ENCODE peak calls at places on chromosomes 2 and 18, in seven cellular contexts. G, F, N, W, X, Y and J are unnamed samples.

GRCh38 chr2:184577741-184578140 is 20.6 kb upstream of the ZNF804A start:
- DNase-seq in G (no peak), F (no peak), N (no peak), W (no peak), X (no peak), Y (no peak), J (no peak)

GRCh38 chr18:63969965-63970802 is at the start of gene SERPINB8:
- DNase-seq in G (peak; percentile 86), F (peak; percentile 71), N (peak; percentile 84), W (peak; percentile 98), X (peak; percentile 81), Y (peak; percentile 94), J (peak; percentile 81)

GRCh38 chr2:79874015-79874414 is 361.2 kb downstream of the CTNNA2 start:
- DNase-seq in G (no peak), F (no peak), N (no peak), W (peak; percentile 67), X (no peak), Y (no peak), J (no peak)

GRCh38 chr2:134301099-134301970 is 47.5 kb downstream of the MGAT5 start:
- DNase-seq in G (no peak), F (no peak), N (no peak), W (no peak), X (no peak), Y (peak; percentile 21), J (no peak)

GRCh38 chr2:147989809-147990403 is 30.6 kb downstream of the ORC4 start:
- DNase-seq in G (no peak), F (no peak), N (peak; percentile 24), W (no peak), X (peak; percentile 9), Y (peak; percentile 70), J (peak; percentile 1)

GRCh38 chr2:47174731-47175361 is 19.7 kb upstream of the STPG4 start:
- DNase-seq in G (no peak), F (peak; percentile 10), N (peak; percentile 38), W (no peak), X (no peak), Y (peak; percentile 45), J (no peak)

GRCh38 chr2:170368370-170368769 is 190.4 kb downstream of the MYO3B start:
- DNase-seq in G (no peak), F (no peak), N (no peak), W (no peak), X (no peak), Y (no peak), J (no peak)

GRCh38 chr18:76808561-76808960 is 13.8 kb upstream of the ZNF236 start:
- DNase-seq in G (no peak), F (no peak), N (no peak), W (no peak), X (no peak), Y (no peak), J (no peak)

GRCh38 chr2:40204268-40204667 is 247.6 kb downstream of the SLC8A1 start:
- DNase-seq in G (no peak), F (no peak), N (no peak), W (no peak), X (no peak), Y (peak; percentile 27), J (no peak)

GRCh38 chr2:165114345-165114943 is 89.4 kb downstream of the SCN3A start:
- DNase-seq in G (no peak), F (no peak), N (no peak), W (no peak), X (peak; percentile 70), Y (peak; percentile 3), J (no peak)

GRCh38 chr2:239252433-239253200 is 148.2 kb downstream of the HDAC4 start:
- DNase-seq in G (no peak), F (no peak), N (no peak), W (peak; percentile 86), X (no peak), Y (peak; percentile 59), J (no peak)

GRCh38 chr2:105919826-105920225 is 175.1 kb downstream of the NCK2 start:
- DNase-seq in G (no peak), F (peak; percentile 27), N (peak; percentile 42), W (no peak), X (peak; percentile 1), Y (peak; percentile 17), J (peak; percentile 1)

GRCh38 chr2:147525724-147526489 is 318.9 kb upstream of the ACVR2A start:
- DNase-seq in G (no peak), F (no peak), N (no peak), W (no peak), X (no peak), Y (no peak), J (no peak)

GRCh38 chr18:2111456-2111855 is 459.8 kb downstream of the METTL4 start:
- DNase-seq in G (no peak), F (no peak), N (no peak), W (no peak), X (peak; percentile 55), Y (peak; percentile 13), J (peak; percentile 17)